ENCODE peak calls at places on chromosomes 7 and 10, in ten cellular contexts. V is heart left ventricle, E is OCI-LY7, X is HCT116, K is endodermal cell, R is brain microvascular endothelial cell, O is transverse colon, Q is fibroblast of lung, N is IMR-90, I is breast epithelium. H is an unnamed sample.

GRCh38 chr10:3068201-3068967 is 1.0 kb downstream of the PFKP start:
- DNase-seq in R (peak), E (peak), O (peak), N (peak), I (no peak), V (peak), X (no peak), Q (peak), K (peak), H (peak)

GRCh38 chr7:119252962-119253361 is 1020.0 kb upstream of the KCND2 start:
- DNase-seq in V (no peak), O (no peak), R (no peak), N (no peak), I (no peak), X (no peak), Q (no peak), K (no peak), E (no peak), H (no peak)

GRCh38 chr10:11165591-11166543 is 148.2 kb downstream of the CELF2 start:
- DNase-seq in Q (peak), X (no peak), V (peak), E (peak), K (peak), I (no peak), R (no peak), N (no peak), O (peak), H (peak)

GRCh38 chr7:46636022-46636421 is 715.0 kb upstream of the IGFBP3 start:
- DNase-seq in K (no peak), X (no peak), O (no peak), N (no peak), E (no peak), V (no peak), I (no peak), R (no peak), Q (no peak), H (no peak)

GRCh38 chr10:25059990-25060389 is 43.6 kb downstream of the THNSL1 start:
- DNase-seq in K (peak), O (peak), V (peak), I (no peak), E (no peak), R (peak), X (peak), N (peak), Q (peak), H (no peak)

GRCh38 chr10:90447836-90448235 is 410.0 kb downstream of the HTR7 start:
- DNase-seq in O (no peak), Q (no peak), I (no peak), K (no peak), N (no peak), X (no peak), V (no peak), E (no peak), R (no peak), H (no peak)

GRCh38 chr10:27660705-27661104 is 84.9 kb downstream of the MKX start:
- DNase-seq in Q (no peak), X (no peak), E (no peak), V (no peak), N (no peak), I (no peak), R (no peak), K (no peak), O (no peak), H (no peak)

GRCh38 chr10:98019784-98020183 is 10.6 kb downstream of the CRTAC1 start:
- DNase-seq in I (no peak), K (peak), E (no peak), R (no peak), Q (no peak), V (no peak), X (no peak), O (no peak), N (no peak), H (no peak)

GRCh38 chr7:135486258-135486657 is 23.6 kb downstream of the CNOT4 start:
- DNase-seq in R (no peak), Q (peak), E (no peak), I (no peak), K (no peak), O (no peak), N (peak), X (no peak), V (no peak), H (no peak)

GRCh38 chr7:74480861-74481417 is 27.2 kb downstream of the GTF2IRD1 start:
- DNase-seq in R (peak), I (no peak), V (peak), N (peak), E (no peak), X (no peak), O (peak), K (no peak), Q (peak), H (no peak)

GRCh38 chr10:56715262-56715661 is 354.2 kb upstream of the ZWINT start:
- DNase-seq in E (peak), V (no peak), K (no peak), Q (no peak), R (no peak), O (no peak), X (no peak), N (no peak), I (no peak), H (no peak)

GRCh38 chr10:99784025-99784730 is 1.7 kb downstream of the ABCC2 start:
- DNase-seq in X (no peak), E (no peak), O (no peak), N (peak), R (peak), Q (peak), V (no peak), I (no peak), K (no peak), H (no peak)

GRCh38 chr10:69639291-69640195 is 9.5 kb downstream of the FAM241B start:
- DNase-seq in V (peak), X (peak), N (peak), I (peak), Q (peak), R (peak), K (peak), E (peak), O (peak), H (no peak)

GRCh38 chr10:80161321-80162084 is 29.0 kb downstream of the PLAC9 start:
- DNase-seq in V (no peak), N (no peak), Q (no peak), O (no peak), R (no peak), X (no peak), E (peak), K (peak), I (no peak), H (no peak)

GRCh38 chr7:155358066-155358947 is 60.6 kb downstream of the INSIG1 start:
- DNase-seq in O (no peak), R (no peak), N (no peak), K (peak), X (no peak), I (peak), V (no peak), Q (no peak), E (no peak), H (no peak)

DNA sequence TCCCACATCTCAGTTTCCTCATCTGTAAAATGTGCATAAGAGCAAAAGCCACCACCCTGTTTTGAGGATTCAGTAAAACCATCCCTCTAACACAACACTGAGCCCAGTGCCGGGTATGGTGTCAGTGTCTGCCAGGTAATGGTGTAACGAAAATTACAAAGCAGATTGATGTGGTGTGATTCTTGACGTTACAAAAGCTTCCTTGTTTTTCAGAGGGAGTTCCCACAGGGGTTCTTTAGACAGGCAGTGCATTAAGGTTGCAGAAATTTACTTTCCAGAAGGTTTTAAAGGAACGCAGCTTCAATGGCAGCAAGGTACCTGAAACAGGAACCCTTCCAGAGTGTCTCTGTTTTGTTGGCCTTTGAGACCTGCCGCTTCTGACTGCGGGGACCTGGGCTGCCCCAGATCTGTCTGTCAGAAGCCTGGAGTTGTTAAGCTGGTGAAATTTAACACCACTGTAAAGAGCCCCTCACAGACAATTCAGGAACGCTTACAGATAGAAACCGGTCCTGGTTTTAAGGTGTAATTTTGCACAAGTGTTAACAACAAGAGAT is 168.3 kb downstream of the CUX1 start:
- DNase-seq in O (no peak), K (peak), I (no peak), N (no peak), Q (no peak), R (no peak), X (no peak), V (no peak), E (peak), H (no peak)
- H3K27ac ChIP-seq in O (no peak), K (no peak), I (no peak), N (no peak), Q (no peak), R (no peak), X (no peak), V (no peak), E (peak), H (no peak)

GRCh38 chr10:114500643-114501042 is 96.3 kb upstream of the AFAP1L2 start:
- DNase-seq in Q (no peak), O (no peak), X (no peak), I (no peak), V (no peak), R (no peak), E (no peak), K (no peak), N (no peak), H (no peak)

GRCh38 chr10:114499630-114500190 is 95.4 kb upstream of the AFAP1L2 start:
- DNase-seq in Q (no peak), K (no peak), V (no peak), X (no peak), I (no peak), R (no peak), E (peak), O (peak), N (no peak), H (no peak)

GRCh38 chr10:114501650-114502049 is 97.3 kb upstream of the AFAP1L2 start:
- DNase-seq in E (no peak), I (no peak), O (no peak), Q (no peak), N (no peak), X (no peak), K (no peak), V (no peak), R (no peak), H (no peak)

GRCh38 chr10:114498413-114499111 is 94.3 kb upstream of the AFAP1L2 start:
- DNase-seq in E (peak), Q (no peak), X (no peak), K (no peak), O (no peak), R (no peak), V (no peak), I (no peak), N (no peak), H (no peak)

DNA sequence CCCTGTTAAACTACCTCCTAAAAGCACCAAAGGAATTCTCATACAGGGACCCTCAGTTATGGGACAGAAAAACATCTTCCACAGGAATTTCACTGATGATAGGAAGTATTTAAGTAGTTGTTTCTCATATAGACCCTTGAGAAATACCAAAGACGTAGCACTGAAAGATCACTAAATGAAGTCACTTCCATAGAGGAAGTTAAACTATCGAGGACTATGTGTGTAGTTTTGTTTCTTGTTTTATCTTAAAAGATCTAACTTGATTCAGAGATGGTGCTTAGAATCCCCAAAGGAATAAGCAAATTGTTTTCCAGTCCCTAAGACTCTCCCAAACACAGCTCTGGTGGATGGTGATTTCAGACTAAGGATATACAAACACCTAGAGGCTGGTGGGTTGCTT is 94.8 kb upstream of the AFAP1L2 start:
- DNase-seq in N (no peak), R (no peak), Q (no peak), V (no peak), K (no peak), O (no peak), I (no peak), X (no peak), E (peak), H (no peak)
- H3K4me3 ChIP-seq in N (no peak), R (no peak), Q (no peak), V (no peak), K (no peak), O (no peak), I (no peak), X (no peak), E (peak), H (no peak)

DNA sequence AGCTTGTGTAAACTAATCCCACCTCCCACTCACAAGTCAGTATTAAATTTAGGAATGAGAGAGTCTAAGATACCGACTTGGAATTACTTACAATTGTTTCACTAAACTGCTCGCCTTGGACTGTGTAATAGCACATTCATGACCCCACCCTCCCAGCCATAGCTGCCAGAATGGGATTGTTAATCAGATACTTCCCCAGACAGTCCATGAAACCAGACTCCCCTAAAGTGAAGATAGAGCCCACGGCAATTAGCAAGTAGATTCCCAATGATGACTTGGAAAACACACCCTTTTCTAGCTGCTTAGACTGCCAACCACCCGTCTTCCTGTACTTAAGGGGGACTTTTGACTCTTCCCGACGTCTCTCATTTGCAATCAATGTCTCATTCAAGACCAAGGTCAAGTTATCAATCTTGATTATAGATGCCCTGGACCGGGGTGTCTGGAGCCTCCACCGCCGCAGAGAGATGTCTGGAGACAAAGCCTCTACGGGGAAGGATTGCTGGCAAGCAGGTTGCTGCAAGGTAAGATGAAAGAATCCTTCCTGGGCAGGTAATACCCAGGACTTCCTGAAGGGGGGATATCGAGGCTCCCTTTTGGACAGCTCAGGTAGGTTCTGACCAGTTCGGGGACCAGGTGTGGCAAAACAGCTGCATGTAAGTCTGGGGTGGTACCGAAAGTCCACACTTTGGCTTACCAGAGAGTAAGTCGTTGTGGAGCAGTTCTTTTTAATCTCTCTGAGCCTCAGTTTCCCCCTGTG is 12.6 kb upstream of the CUX1 start:
- DNase-seq in K (peak), R (no peak), O (peak), E (peak), N (no peak), X (peak), Q (peak), I (no peak), V (no peak), H (no peak)
- TF ChIP-seq CTCF in K (peak), R (peak), O (peak), E (peak), N (no peak), X (peak), Q (no peak), I (peak), V (no peak), H (no peak)

GRCh38 chr7:39410582-39410981 is 155.6 kb upstream of the YAE1 start:
- DNase-seq in V (no peak), K (no peak), I (no peak), X (no peak), N (no peak), O (no peak), R (no peak), Q (no peak), E (no peak), H (no peak)

GRCh38 chr7:39414669-39415035 is 151.6 kb upstream of the YAE1 start:
- DNase-seq in X (no peak), V (no peak), I (no peak), O (no peak), R (no peak), K (no peak), Q (no peak), E (no peak), N (no peak), H (no peak)

GRCh38 chr7:39416866-39417265 is 149.3 kb upstream of the YAE1 start:
- DNase-seq in X (no peak), Q (no peak), O (no peak), N (no peak), E (no peak), V (no peak), K (no peak), R (no peak), I (no peak), H (no peak)

GRCh38 chr7:39415091-39415820 is 150.9 kb upstream of the YAE1 start:
- DNase-seq in Q (no peak), X (no peak), K (no peak), O (no peak), I (no peak), V (no peak), N (no peak), R (no peak), E (no peak), H (no peak)

DNA sequence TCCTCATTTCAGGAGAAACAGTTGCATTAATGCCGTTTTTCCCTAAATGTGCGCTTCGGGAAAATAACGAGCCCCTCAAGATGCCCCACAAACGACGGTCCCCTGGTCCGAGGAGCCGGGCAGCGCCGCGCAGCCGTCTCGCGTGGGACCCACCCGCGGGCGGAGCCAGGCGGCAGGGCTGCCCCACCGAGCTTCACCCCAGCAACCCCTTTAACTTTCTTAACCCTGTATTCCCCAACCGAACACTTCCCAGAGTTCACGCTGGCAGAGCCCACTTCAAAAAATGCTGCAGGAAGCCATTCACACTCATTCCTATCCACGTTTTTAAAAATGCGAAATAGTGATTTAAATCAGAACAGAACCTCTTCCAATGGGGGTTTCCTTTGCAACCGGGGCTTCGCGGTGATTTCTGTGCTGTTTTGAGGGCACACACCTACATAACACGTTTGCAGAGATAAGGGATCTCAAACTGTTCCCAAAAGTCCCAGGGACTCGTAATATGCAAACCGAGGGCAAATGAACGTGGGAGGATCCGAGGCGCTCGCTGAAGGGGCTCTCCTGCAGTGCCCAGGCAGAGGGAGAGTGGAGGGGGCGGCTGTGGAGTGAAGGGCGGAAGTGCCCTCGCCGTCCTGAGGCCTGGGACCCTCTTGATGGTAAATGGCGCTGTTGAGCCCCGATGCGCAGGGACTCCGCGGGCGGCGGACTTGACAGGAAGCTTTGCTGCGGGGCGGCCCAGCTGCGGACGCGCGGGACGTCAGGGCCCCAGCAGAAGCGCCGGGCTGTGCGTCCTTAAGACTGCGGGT is 152.1 kb upstream of the YAE1 start:
- DNase-seq in I (no peak), O (peak), V (peak), N (peak), X (peak), Q (peak), K (peak), R (peak), E (peak), H (peak)
- H3K27ac ChIP-seq in I (no peak), O (no peak), V (no peak), N (no peak), X (no peak), Q (no peak), K (no peak), R (no peak), E (no peak), H (peak)

DNA sequence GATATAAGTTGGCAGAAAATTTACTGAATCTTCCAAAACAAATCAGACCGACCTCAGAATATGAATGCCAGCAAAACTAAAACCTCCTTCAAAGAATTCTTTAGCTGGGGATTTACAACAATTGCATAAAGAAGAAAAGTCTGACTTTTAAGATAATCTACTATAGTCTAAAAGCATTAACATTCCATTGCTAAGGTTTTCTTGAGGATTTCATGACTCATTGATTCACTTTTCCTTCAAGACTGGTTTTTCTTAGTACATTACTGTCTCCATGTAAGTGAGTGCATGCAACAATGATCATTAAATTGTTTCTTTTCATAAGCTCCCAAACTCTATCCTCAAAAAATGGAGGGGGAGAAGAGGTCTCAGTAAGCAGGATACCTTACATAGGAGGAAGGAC is 3.1 kb downstream of the GLI3 start:
- DNase-seq in V (no peak), R (no peak), O (no peak), E (no peak), Q (peak), X (no peak), I (no peak), N (peak), K (no peak), H (no peak)
- H3K4me3 ChIP-seq in V (no peak), R (no peak), O (no peak), E (no peak), Q (no peak), X (no peak), I (peak), N (no peak), K (peak), H (no peak)

GRCh38 chr7:6416516-6417145 is 31.1 kb downstream of the DAGLB start:
- DNase-seq in V (no peak), Q (peak), I (no peak), O (no peak), X (no peak), K (peak), N (peak), R (no peak), E (no peak), H (no peak)
- TF ChIP-seq CTCF in V (no peak), Q (no peak), I (no peak), O (no peak), X (no peak), K (peak), N (no peak), R (no peak), E (no peak), H (no peak)

GRCh38 chr7:94883676-94884075 is 23.7 kb upstream of the PPP1R9A start:
- DNase-seq in E (no peak), K (no peak), Q (no peak), X (no peak), O (no peak), V (no peak), R (no peak), I (no peak), N (no peak), H (no peak)
- H3K27ac ChIP-seq in E (no peak), K (no peak), Q (no peak), X (no peak), O (no peak), V (no peak), R (no peak), I (no peak), N (no peak), H (no peak)

DNA sequence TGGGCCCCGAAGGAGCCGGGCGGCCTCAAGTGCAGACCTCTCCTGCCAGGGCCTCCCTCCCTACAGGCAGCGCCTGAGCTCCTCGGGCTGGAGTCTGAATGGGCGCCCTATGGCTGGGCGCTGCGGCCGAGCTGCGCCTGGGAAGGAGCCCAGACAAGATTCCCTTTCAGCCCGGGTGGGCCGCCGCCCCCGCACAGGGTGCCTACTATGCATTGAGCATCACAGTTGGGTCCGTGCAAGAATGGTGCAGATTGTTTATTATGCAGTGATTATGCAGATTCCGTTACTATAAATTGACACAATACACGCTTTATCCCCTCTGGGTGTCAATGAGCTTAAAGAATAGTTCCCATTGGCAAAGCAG is 77.2 kb upstream of the PDGFA start:
- DNase-seq in N (no peak), R (no peak), I (no peak), K (no peak), E (no peak), O (no peak), V (no peak), Q (no peak), X (no peak), H (peak)
- H3K4me3 ChIP-seq in N (no peak), R (no peak), I (no peak), K (no peak), E (no peak), O (no peak), V (no peak), Q (no peak), X (no peak), H (no peak)

GRCh38 chr7:142880886-142881505 is 4.5 kb downstream of the TRPV6 start:
- DNase-seq in O (no peak), I (no peak), V (no peak), Q (peak), N (peak), K (peak), X (peak), R (peak), E (peak), H (no peak)
- TF ChIP-seq CTCF in O (peak), I (peak), V (peak), Q (peak), N (peak), K (peak), X (peak), R (peak), E (peak), H (peak)